ENCODE peak calls at places on chromosomes 13 and 19, in five cellular contexts. One of them, this sample, is unnamed. For H3K4me1 and H3K27me3, the result is how much of the 10 kb centered on the place peaks cover.

GRCh38 chr13:44816701-44817684 is 172.3 kb downstream of the NUFIP1 start:
- DNase-seq in left lung: no peak
- DNase-seq in CD8-positive, alpha-beta T cell: no peak
- DNase-seq in ascending aorta: no peak
- DNase-seq in CD8-positive, alpha-beta memory T cell: no peak
- DNase-seq in this sample: no peak

GRCh38 chr19:21135433-21135832 is 6.4 kb upstream of the ZNF431 start:
- DNase-seq in CD8-positive, alpha-beta T cell: no peak
- DNase-seq in CD8-positive, alpha-beta memory T cell: no peak
- DNase-seq in ascending aorta: no peak
- DNase-seq in left lung: no peak
- DNase-seq in this sample: no peak

GRCh38 chr19:11096210-11096841 is 7.1 kb downstream of the LDLR start:
- DNase-seq in CD8-positive, alpha-beta memory T cell: no peak
- DNase-seq in CD8-positive, alpha-beta T cell: peak
- DNase-seq in left lung: no peak
- DNase-seq in ascending aorta: peak
- DNase-seq in this sample: no peak

GRCh38 chr13:114017028-114017630 is 43.3 kb upstream of the C13orf46 start:
- DNase-seq in ascending aorta: no peak
- DNase-seq in CD8-positive, alpha-beta T cell: no peak
- DNase-seq in CD8-positive, alpha-beta memory T cell: no peak
- DNase-seq in left lung: peak
- DNase-seq in this sample: no peak

GRCh38 chr13:19864018-19864338 is 529 bp upstream of the ZMYM5 start:
- DNase-seq in left lung: no peak
- DNase-seq in CD8-positive, alpha-beta T cell: peak
- DNase-seq in CD8-positive, alpha-beta memory T cell: peak
- DNase-seq in ascending aorta: peak
- DNase-seq in this sample: no peak

GRCh38 chr13:65966991-65967451 is 1263.1 kb downstream of the PCDH9 start:
- DNase-seq in left lung: no peak
- DNase-seq in ascending aorta: no peak
- DNase-seq in CD8-positive, alpha-beta memory T cell: no peak
- DNase-seq in CD8-positive, alpha-beta T cell: no peak
- DNase-seq in this sample: peak

GRCh38 chr19:40467007-40467565 is 285 bp downstream of the SPTBN4 start:
- DNase-seq in left lung: peak
- DNase-seq in CD8-positive, alpha-beta T cell: no peak
- DNase-seq in CD8-positive, alpha-beta memory T cell: no peak
- DNase-seq in ascending aorta: no peak
- DNase-seq in this sample: no peak

GRCh38 chr19:2495130-2495641 is 19.3 kb downstream of the GADD45B start:
- DNase-seq in CD8-positive, alpha-beta memory T cell: no peak
- DNase-seq in ascending aorta: peak
- DNase-seq in CD8-positive, alpha-beta T cell: peak
- DNase-seq in left lung: peak
- DNase-seq in this sample: no peak

GRCh38 chr19:12331211-12331941 is 2.1 kb downstream of the ZNF563 start:
- DNase-seq in ascending aorta: no peak
- DNase-seq in CD8-positive, alpha-beta memory T cell: peak
- DNase-seq in left lung: no peak
- DNase-seq in CD8-positive, alpha-beta T cell: peak
- DNase-seq in this sample: no peak

GRCh38 chr19:33630880-33631627 is 9.3 kb downstream of the CHST8 start:
- DNase-seq in CD8-positive, alpha-beta T cell: no peak
- DNase-seq in left lung: no peak
- DNase-seq in ascending aorta: no peak
- DNase-seq in CD8-positive, alpha-beta memory T cell: no peak
- DNase-seq in this sample: no peak

GRCh38 chr13:75790198-75790970 is 154.3 kb downstream of the LMO7 start:
- DNase-seq in ascending aorta: no peak
- DNase-seq in left lung: no peak
- DNase-seq in CD8-positive, alpha-beta memory T cell: no peak
- DNase-seq in CD8-positive, alpha-beta T cell: no peak
- DNase-seq in this sample: no peak

GRCh38 chr13:71290963-71291937 is 575.8 kb downstream of the DACH1 start:
- DNase-seq in left lung: no peak
- DNase-seq in ascending aorta: peak
- DNase-seq in CD8-positive, alpha-beta memory T cell: peak
- DNase-seq in CD8-positive, alpha-beta T cell: peak
- DNase-seq in this sample: peak

GRCh38 chr19:47448360-47448727 is 23.3 kb downstream of the SLC8A2 start:
- DNase-seq in CD8-positive, alpha-beta T cell: no peak
- DNase-seq in ascending aorta: no peak
- DNase-seq in CD8-positive, alpha-beta memory T cell: no peak
- DNase-seq in left lung: no peak
- DNase-seq in this sample: no peak

GRCh38 chr19:13208131-13208963 is 58.1 kb downstream of the IER2 start:
- DNase-seq in left lung: peak
- DNase-seq in ascending aorta: peak
- DNase-seq in CD8-positive, alpha-beta memory T cell: peak
- DNase-seq in CD8-positive, alpha-beta T cell: peak
- DNase-seq in this sample: no peak

GRCh38 chr19:13289295-13289694 is 139.1 kb downstream of the IER2 start:
- DNase-seq in CD8-positive, alpha-beta T cell: no peak
- DNase-seq in CD8-positive, alpha-beta memory T cell: no peak
- DNase-seq in left lung: no peak
- DNase-seq in ascending aorta: no peak
- DNase-seq in this sample: no peak

GRCh38 chr13:79056706-79057105 is 349.3 kb downstream of the RBM26 start:
- DNase-seq in CD8-positive, alpha-beta memory T cell: no peak
- DNase-seq in left lung: no peak
- DNase-seq in CD8-positive, alpha-beta T cell: no peak
- DNase-seq in ascending aorta: no peak
- DNase-seq in this sample: no peak

GRCh38 chr19:15299568-15300409 is 32.5 kb downstream of the BRD4 start:
- DNase-seq in left lung: no peak
- DNase-seq in ascending aorta: no peak
- DNase-seq in CD8-positive, alpha-beta memory T cell: no peak
- DNase-seq in CD8-positive, alpha-beta T cell: no peak
- DNase-seq in this sample: no peak

GRCh38 chr19:49132974-49133609 is 13.7 kb downstream of the PPFIA3 start:
- DNase-seq in CD8-positive, alpha-beta T cell: no peak
- DNase-seq in ascending aorta: no peak
- DNase-seq in CD8-positive, alpha-beta memory T cell: no peak
- DNase-seq in left lung: no peak
- DNase-seq in this sample: no peak

GRCh38 chr13:51844862-51845573 is at the start of gene TMEM272:
- DNase-seq in ascending aorta: no peak
- DNase-seq in CD8-positive, alpha-beta memory T cell: peak
- DNase-seq in CD8-positive, alpha-beta T cell: peak
- DNase-seq in left lung: peak
- DNase-seq in this sample: peak

GRCh38 chr19:58154287-58154678 is 3.7 kb upstream of the ZNF329 start:
- DNase-seq in CD8-positive, alpha-beta memory T cell: no peak
- DNase-seq in ascending aorta: peak
- DNase-seq in left lung: no peak
- DNase-seq in CD8-positive, alpha-beta T cell: no peak
- DNase-seq in this sample: no peak

GRCh38 chr19:15201374-15202023 is 704 bp upstream of the NOTCH3 start:
- DNase-seq in ascending aorta: no peak
- DNase-seq in left lung: no peak
- DNase-seq in CD8-positive, alpha-beta memory T cell: no peak
- DNase-seq in CD8-positive, alpha-beta T cell: no peak
- DNase-seq in this sample: no peak

GRCh38 chr19:4069331-4069959 is 2.7 kb upstream of the ZBTB7A start:
- DNase-seq in left lung: peak
- DNase-seq in ascending aorta: peak
- DNase-seq in CD8-positive, alpha-beta memory T cell: peak
- DNase-seq in CD8-positive, alpha-beta T cell: peak
- DNase-seq in this sample: no peak

GRCh38 chr13:39542361-39542760 is 60.6 kb downstream of the LHFPL6 start:
- DNase-seq in CD8-positive, alpha-beta T cell: no peak
- DNase-seq in ascending aorta: no peak
- DNase-seq in CD8-positive, alpha-beta memory T cell: no peak
- DNase-seq in left lung: no peak
- DNase-seq in this sample: no peak

GRCh38 chr13:45396548-45397095 is 21.6 kb downstream of the SLC25A30 start:
- DNase-seq in CD8-positive, alpha-beta T cell: peak
- DNase-seq in ascending aorta: peak
- DNase-seq in left lung: no peak
- DNase-seq in CD8-positive, alpha-beta memory T cell: peak
- DNase-seq in this sample: no peak

GRCh38 chr19:40466219-40467006 is at the start of gene SPTBN4:
- DNase-seq in left lung: peak
- DNase-seq in ascending aorta: no peak
- DNase-seq in CD8-positive, alpha-beta memory T cell: no peak
- DNase-seq in CD8-positive, alpha-beta T cell: peak
- DNase-seq in this sample: no peak

GRCh38 chr19:13689050-13689449 is 75.3 kb upstream of the MRI1 start:
- DNase-seq in CD8-positive, alpha-beta T cell: no peak
- DNase-seq in left lung: no peak
- DNase-seq in ascending aorta: no peak
- DNase-seq in CD8-positive, alpha-beta memory T cell: no peak
- DNase-seq in this sample: peak

GRCh38 chr13:43087960-43088580 is 64.7 kb downstream of the DNAJC15 start:
- DNase-seq in ascending aorta: no peak
- DNase-seq in CD8-positive, alpha-beta memory T cell: no peak
- DNase-seq in CD8-positive, alpha-beta T cell: no peak
- DNase-seq in left lung: no peak
- DNase-seq in this sample: no peak

GRCh38 chr19:56245062-56245740 is 27.3 kb upstream of the EDDM13 start:
- DNase-seq in CD8-positive, alpha-beta T cell: no peak
- DNase-seq in CD8-positive, alpha-beta memory T cell: no peak
- DNase-seq in ascending aorta: no peak
- DNase-seq in left lung: no peak
- DNase-seq in this sample: no peak

GRCh38 chr13:91017669-91018053 is 329.8 kb upstream of the MIR17HG start:
- DNase-seq in CD8-positive, alpha-beta T cell: no peak
- DNase-seq in CD8-positive, alpha-beta memory T cell: no peak
- DNase-seq in left lung: peak
- DNase-seq in ascending aorta: no peak
- DNase-seq in this sample: no peak

GRCh38 chr13:38582133-38582532 is 104.7 kb upstream of the FREM2 start:
- DNase-seq in CD8-positive, alpha-beta T cell: no peak
- DNase-seq in left lung: no peak
- DNase-seq in CD8-positive, alpha-beta memory T cell: no peak
- DNase-seq in ascending aorta: no peak
- DNase-seq in this sample: peak

GRCh38 chr13:47990427-47990826 is 10.6 kb downstream of the SUCLA2 start:
- DNase-seq in ascending aorta: no peak
- DNase-seq in CD8-positive, alpha-beta T cell: no peak
- DNase-seq in CD8-positive, alpha-beta memory T cell: no peak
- DNase-seq in left lung: no peak
- DNase-seq in this sample: no peak

GRCh38 chr13:106100261-106100919 is 435.1 kb downstream of the EFNB2 start:
- DNase-seq in CD8-positive, alpha-beta memory T cell: no peak
- DNase-seq in CD8-positive, alpha-beta T cell: no peak
- DNase-seq in ascending aorta: no peak
- DNase-seq in left lung: no peak
- DNase-seq in this sample: peak

GRCh38 chr13:102580552-102581169 is 16.1 kb upstream of the TPP2 start:
- DNase-seq in ascending aorta: no peak
- DNase-seq in CD8-positive, alpha-beta memory T cell: peak
- DNase-seq in CD8-positive, alpha-beta T cell: no peak
- DNase-seq in left lung: no peak
- DNase-seq in this sample: peak

GRCh38 chr13:98487522-98487921 is 89.4 kb downstream of the STK24 start:
- DNase-seq in ascending aorta: no peak
- DNase-seq in CD8-positive, alpha-beta T cell: no peak
- DNase-seq in left lung: no peak
- DNase-seq in CD8-positive, alpha-beta memory T cell: no peak
- DNase-seq in this sample: no peak
- H3K4me1 ChIP-seq in ascending aorta: under half
- H3K4me1 ChIP-seq in CD8-positive, alpha-beta T cell: under half
- H3K4me1 ChIP-seq in left lung: half or more
- H3K4me1 ChIP-seq in CD8-positive, alpha-beta memory T cell: under half
- H3K4me1 ChIP-seq in this sample: under half

GRCh38 chr13:23966221-23966690 is 69.0 kb upstream of the C1QTNF9B start:
- DNase-seq in ascending aorta: no peak
- DNase-seq in CD8-positive, alpha-beta T cell: no peak
- DNase-seq in left lung: no peak
- DNase-seq in CD8-positive, alpha-beta memory T cell: no peak
- DNase-seq in this sample: no peak
- H3K4me3 ChIP-seq in ascending aorta: no peak
- H3K4me3 ChIP-seq in CD8-positive, alpha-beta T cell: peak
- H3K4me3 ChIP-seq in left lung: no peak
- H3K4me3 ChIP-seq in CD8-positive, alpha-beta memory T cell: peak
- H3K4me3 ChIP-seq in this sample: no peak

DNA sequence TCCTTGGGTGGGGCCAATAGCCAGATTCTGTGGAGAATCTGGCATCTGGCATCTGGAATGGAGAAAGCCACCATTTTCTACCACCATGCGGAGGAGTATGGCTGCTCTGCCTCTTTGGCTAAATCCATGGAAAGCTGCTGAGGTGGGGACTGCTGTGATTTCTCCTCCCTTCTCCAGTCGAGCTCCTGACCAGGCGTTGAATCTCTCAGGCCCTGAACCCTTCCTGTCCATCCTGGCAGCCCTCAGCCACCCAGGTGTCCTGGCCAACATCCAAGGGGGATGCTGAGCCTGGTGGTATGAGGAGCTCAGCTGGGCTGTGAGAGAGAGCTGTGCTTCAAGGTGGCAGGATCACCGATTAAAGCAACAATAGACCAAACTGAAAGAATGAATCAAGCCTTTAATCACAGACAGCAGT is 17.4 kb upstream of the SIGLEC6 start:
- DNase-seq in ascending aorta: no peak
- DNase-seq in left lung: no peak
- DNase-seq in CD8-positive, alpha-beta T cell: no peak
- DNase-seq in CD8-positive, alpha-beta memory T cell: no peak
- DNase-seq in this sample: no peak
- H3K27me3 ChIP-seq in ascending aorta: under half
- H3K27me3 ChIP-seq in left lung: half or more
- H3K27me3 ChIP-seq in CD8-positive, alpha-beta T cell: under half
- H3K27me3 ChIP-seq in CD8-positive, alpha-beta memory T cell: under half
- H3K27me3 ChIP-seq in this sample: under half

GRCh38 chr13:30739646-30740642 is 4.6 kb downstream of the ALOX5AP start:
- DNase-seq in CD8-positive, alpha-beta memory T cell: peak
- DNase-seq in CD8-positive, alpha-beta T cell: peak
- DNase-seq in left lung: no peak
- DNase-seq in ascending aorta: no peak
- DNase-seq in this sample: peak

GRCh38 chr13:30736921-30737320 is 1.6 kb downstream of the ALOX5AP start:
- DNase-seq in CD8-positive, alpha-beta memory T cell: no peak
- DNase-seq in ascending aorta: no peak
- DNase-seq in left lung: no peak
- DNase-seq in CD8-positive, alpha-beta T cell: no peak
- DNase-seq in this sample: no peak

GRCh38 chr13:30737511-30738342 is 2.4 kb downstream of the ALOX5AP start:
- DNase-seq in ascending aorta: no peak
- DNase-seq in CD8-positive, alpha-beta memory T cell: no peak
- DNase-seq in CD8-positive, alpha-beta T cell: no peak
- DNase-seq in left lung: no peak
- DNase-seq in this sample: no peak

GRCh38 chr13:30738946-30739528 is 3.7 kb downstream of the ALOX5AP start:
- DNase-seq in left lung: no peak
- DNase-seq in CD8-positive, alpha-beta memory T cell: no peak
- DNase-seq in ascending aorta: no peak
- DNase-seq in CD8-positive, alpha-beta T cell: no peak
- DNase-seq in this sample: peak

DNA sequence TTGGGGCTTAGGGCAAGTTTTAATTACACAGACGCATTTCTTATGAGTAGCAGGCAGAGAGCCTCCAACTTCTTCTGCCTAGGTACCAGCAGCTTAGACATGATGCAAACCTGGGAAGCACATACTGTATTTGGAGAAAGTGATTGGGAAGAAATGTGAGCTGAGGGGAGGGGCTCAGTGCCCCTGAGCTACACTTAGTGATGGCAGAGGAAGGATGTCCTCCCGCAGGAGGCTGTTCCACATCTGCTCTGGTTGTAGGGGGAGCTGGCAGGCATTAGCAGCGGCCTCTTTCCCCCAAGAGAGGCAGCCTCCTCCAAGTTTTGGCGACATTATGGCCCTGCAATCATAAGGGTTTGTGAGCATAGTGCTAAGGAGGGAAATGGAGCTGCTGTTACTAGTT is 3.2 kb downstream of the ALOX5AP start:
- DNase-seq in CD8-positive, alpha-beta T cell: no peak
- DNase-seq in CD8-positive, alpha-beta memory T cell: no peak
- DNase-seq in left lung: no peak
- DNase-seq in ascending aorta: no peak
- DNase-seq in this sample: no peak
- H3K4me1 ChIP-seq in CD8-positive, alpha-beta T cell: half or more
- H3K4me1 ChIP-seq in CD8-positive, alpha-beta memory T cell: half or more
- H3K4me1 ChIP-seq in left lung: half or more
- H3K4me1 ChIP-seq in ascending aorta: under half
- H3K4me1 ChIP-seq in this sample: under half